ENCODE peak calls at places on chromosomes 1 and 21, in six cellular contexts. C is mucosa of descending colon, W is PC-3, N is esophagus squamous epithelium, F is left lung, P is left ventricle myocardium inferior. Y is an unnamed sample.

GRCh38 chr1:111203681-111204210 is 3.3 kb upstream of the DENND2D start:
- DNase-seq in C (peak; percentile 90), W (peak; percentile 54), N (peak; percentile 76), F (peak; percentile 99), P (peak; percentile 72), Y (peak; percentile 57)

GRCh38 chr21:42272984-42273600 is 42.1 kb downstream of the TFF3 start:
- DNase-seq in C (no peak), W (no peak), N (no peak), F (peak; percentile 70), P (no peak), Y (no peak)

GRCh38 chr1:186139115-186139514 is 235.9 kb downstream of the TPR start:
- DNase-seq in C (no peak), W (no peak), N (no peak), F (no peak), P (no peak), Y (no peak)

GRCh38 chr1:116503535-116504307 is 67.1 kb downstream of the CD58 start:
- DNase-seq in C (no peak), W (no peak), N (no peak), F (peak; percentile 75), P (peak; percentile 44), Y (no peak)

GRCh38 chr1:160162936-160163335 is 11.5 kb downstream of the ATP1A4 start:
- DNase-seq in C (no peak), W (no peak), N (no peak), F (no peak), P (no peak), Y (no peak)

GRCh38 chr1:49824261-49824660 is 199.5 kb downstream of the AGBL4 start:
- DNase-seq in C (no peak), W (no peak), N (no peak), F (no peak), P (no peak), Y (no peak)

GRCh38 chr1:9626201-9626608 is 25.3 kb upstream of the PIK3CD start:
- DNase-seq in C (no peak), W (no peak), N (no peak), F (no peak), P (no peak), Y (no peak)

GRCh38 chr1:226489718-226490440 is 58.7 kb upstream of the STUM start:
- DNase-seq in C (no peak), W (peak; percentile 28), N (no peak), F (no peak), P (no peak), Y (no peak)

GRCh38 chr1:61370177-61370907 is 288.0 kb downstream of the NFIA start:
- DNase-seq in C (no peak), W (no peak), N (no peak), F (no peak), P (no peak), Y (no peak)

GRCh38 chr1:10050611-10051010 is 17.9 kb downstream of the UBE4B start:
- DNase-seq in C (no peak), W (no peak), N (no peak), F (no peak), P (no peak), Y (no peak)

GRCh38 chr1:14435368-14436023 is 163.0 kb upstream of the KAZN start:
- DNase-seq in C (no peak), W (no peak), N (no peak), F (no peak), P (no peak), Y (no peak)

GRCh38 chr1:79326875-79327274 is 320.3 kb upstream of the ADGRL4 start:
- DNase-seq in C (no peak), W (no peak), N (no peak), F (no peak), P (no peak), Y (no peak)

GRCh38 chr1:157357111-157357510 is 195.2 kb downstream of the FCRL5 start:
- DNase-seq in C (no peak), W (no peak), N (no peak), F (no peak), P (no peak), Y (peak; percentile 26)

GRCh38 chr21:45208627-45208951 is 79.1 kb downstream of the POFUT2 start:
- DNase-seq in C (no peak), W (peak; percentile 12), N (no peak), F (no peak), P (no peak), Y (no peak)

GRCh38 chr1:20854529-20854928 is 67.4 kb upstream of the HP1BP3 start:
- DNase-seq in C (no peak), W (no peak), N (no peak), F (no peak), P (no peak), Y (no peak)

GRCh38 chr1:243731974-243732373 is 118.1 kb downstream of the AKT3 start:
- DNase-seq in C (no peak), W (no peak), N (no peak), F (no peak), P (no peak), Y (no peak)

GRCh38 chr1:30377230-30378022 is 346.0 kb downstream of the MATN1 start:
- DNase-seq in C (no peak), W (no peak), N (no peak), F (no peak), P (no peak), Y (no peak)

GRCh38 chr1:246795094-246795671 is 71.0 kb downstream of the SCCPDH start:
- DNase-seq in C (peak; percentile 43), W (no peak), N (no peak), F (no peak), P (peak; percentile 39), Y (no peak)

GRCh38 chr1:167538657-167539056 is 14.9 kb downstream of the CREG1 start:
- DNase-seq in C (no peak), W (no peak), N (no peak), F (no peak), P (no peak), Y (no peak)

GRCh38 chr1:220922951-220923350 is 43.7 kb downstream of the HLX start:
- DNase-seq in C (no peak), W (no peak), N (no peak), F (no peak), P (no peak), Y (no peak)

GRCh38 chr1:110370827-110371226 is 20.0 kb downstream of the SLC16A4 start:
- DNase-seq in C (no peak), W (peak; percentile 71), N (no peak), F (no peak), P (no peak), Y (no peak)

GRCh38 chr1:194644528-194644927 is 1458.1 kb upstream of the B3GALT2 start:
- DNase-seq in C (no peak), W (peak; percentile 4), N (no peak), F (no peak), P (no peak), Y (no peak)

GRCh38 chr1:147478556-147478955 is 62.7 kb upstream of the BCL9 start:
- DNase-seq in C (no peak), W (peak; percentile 96), N (no peak), F (no peak), P (no peak), Y (no peak)

GRCh38 chr1:42931911-42932422 is 26.7 kb downstream of the SLC2A1 start:
- DNase-seq in C (peak; percentile 94), W (peak; percentile 69), N (peak; percentile 47), F (peak; percentile 93), P (peak; percentile 59), Y (no peak)

GRCh38 chr1:42932442-42932941 is 26.2 kb downstream of the SLC2A1 start:
- DNase-seq in C (peak; percentile 37), W (no peak), N (no peak), F (no peak), P (no peak), Y (no peak)

GRCh38 chr1:42934111-42934510 is 24.6 kb downstream of the SLC2A1 start:
- DNase-seq in C (peak; percentile 37), W (no peak), N (no peak), F (no peak), P (no peak), Y (no peak)

GRCh38 chr1:42933610-42934009 is 25.1 kb downstream of the SLC2A1 start:
- DNase-seq in C (no peak), W (no peak), N (no peak), F (no peak), P (no peak), Y (no peak)

GRCh38 chr1:42933060-42933586 is 25.5 kb downstream of the SLC2A1 start:
- DNase-seq in C (no peak), W (no peak), N (no peak), F (no peak), P (no peak), Y (no peak)
- H3K4me1 ChIP-seq in C (peaks cover 60% of the 10 kb centered on the region), W (peaks cover 66% of the 10 kb centered on the region), N (peaks cover 69% of the 10 kb centered on the region), F (peaks cover 82% of the 10 kb centered on the region), P (peaks cover 50% of the 10 kb centered on the region), Y (peaks cover 33% of the 10 kb centered on the region)

DNA sequence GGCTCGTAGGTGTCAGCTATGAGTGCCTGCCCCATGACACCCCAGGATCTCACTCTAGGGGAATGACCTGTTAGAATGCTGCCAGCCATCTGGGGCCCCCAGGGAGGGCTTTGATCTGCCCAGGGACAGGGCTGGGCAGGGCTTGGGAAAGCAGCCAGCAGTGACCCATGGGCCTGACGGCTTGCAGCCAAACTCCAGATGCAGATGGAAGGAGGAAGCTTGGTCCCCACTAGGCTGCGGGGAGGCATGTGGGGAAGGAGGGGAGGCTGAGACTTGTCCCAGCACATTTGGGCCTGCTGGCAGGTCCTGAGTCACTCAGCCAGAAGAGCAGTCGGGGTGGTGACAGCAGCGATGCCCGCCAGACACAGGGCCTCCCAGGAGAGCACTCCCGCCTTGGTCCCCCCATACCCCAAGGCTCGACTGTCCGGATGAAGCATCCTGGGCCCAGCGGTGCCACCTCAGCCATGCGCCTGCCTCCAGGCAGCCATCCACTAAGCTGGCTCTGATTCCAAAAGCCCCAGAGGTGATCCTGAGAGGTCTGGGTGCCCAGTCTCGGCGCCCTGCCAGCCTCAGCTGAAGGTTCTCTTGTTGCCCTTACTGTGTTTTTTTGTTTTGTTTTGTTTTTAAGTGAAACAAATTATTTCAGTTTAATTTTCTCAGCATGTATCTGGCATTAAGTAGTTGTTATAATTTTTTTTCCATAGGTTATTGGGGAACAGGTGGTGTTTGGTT is 45.0 kb downstream of the NUAK2 start:
- DNase-seq in C (no peak), W (no peak), N (no peak), F (no peak), P (no peak), Y (no peak)
- H3K4me3 ChIP-seq in C (no peak overlapping the region), W (no peak overlapping the region), N (no peak overlapping the region), F (no peak overlapping the region), P (no peak overlapping the region), Y (no peak overlapping the region)

DNA sequence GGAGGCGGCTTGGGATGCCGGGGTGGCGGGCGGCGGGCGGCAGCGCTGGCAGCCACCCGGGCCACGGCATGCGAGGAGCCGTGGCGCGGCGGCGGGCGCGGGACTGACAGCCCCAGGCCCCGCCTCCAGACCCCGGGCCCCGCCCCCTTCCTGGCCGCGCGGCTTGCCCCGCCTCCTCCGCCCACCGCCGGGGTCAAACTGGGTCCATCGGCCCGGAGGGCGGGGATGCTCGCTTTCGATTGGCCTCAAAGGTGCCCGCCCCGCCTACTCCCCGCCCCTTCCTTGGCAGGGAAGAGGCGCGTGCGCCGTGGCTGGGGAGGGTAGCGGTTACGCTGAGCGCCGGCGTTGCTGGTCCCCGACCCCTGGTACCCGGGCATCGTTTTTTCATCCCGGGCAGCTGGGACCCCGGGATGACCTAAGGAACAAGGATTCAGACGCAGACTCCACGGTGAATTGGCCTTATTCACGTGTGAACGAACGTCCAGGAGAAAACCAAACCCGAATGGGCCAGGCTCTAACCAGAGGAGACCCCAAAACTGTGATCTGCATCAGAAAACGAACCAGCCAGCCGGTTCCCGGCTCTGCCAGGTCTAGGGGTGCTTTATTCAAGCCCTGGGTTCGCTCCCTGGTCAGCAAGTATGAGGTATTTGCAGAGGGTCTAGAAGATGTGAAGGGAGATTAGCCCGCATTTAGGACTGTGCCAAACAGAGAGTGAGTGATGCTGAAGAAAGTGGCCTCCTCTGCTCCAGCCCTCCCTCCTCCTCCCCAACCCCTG is 117.2 kb upstream of the GUCA2B start:
- DNase-seq in C (peak; percentile 99), W (peak; percentile 92), N (peak; percentile 55), F (peak; percentile 98), P (peak; percentile 98), Y (peak; percentile 98)
- TF ChIP-seq CTCF in C (no peak), W (no peak), N (no peak), F (no peak), P (no peak), Y (no peak)

GRCh38 chr1:16006552-16007485 is 2.8 kb downstream of the SRARP start:
- DNase-seq in C (peak; percentile 12), W (peak; percentile 46), N (no peak), F (no peak), P (no peak), Y (no peak)
- H3K4me1 ChIP-seq in C (no peaks in the 10 kb centered on the region), W (peaks cover 6% of the 10 kb centered on the region), N (no peaks in the 10 kb centered on the region), F (no peaks in the 10 kb centered on the region), P (no peaks in the 10 kb centered on the region), Y (no peaks in the 10 kb centered on the region)